ENCODE peak calls at places on chromosomes 13 and 19, in five cellular contexts. Q, L, X, G and J are unnamed samples.

GRCh38 chr13:43815204-43815603 is 28.4 kb upstream of the ENOX1 start:
- DNase-seq in Q (no peak), L (peak), X (no peak), G (peak), J (no peak)

GRCh38 chr13:32426981-32427851 is 714 bp downstream of the N4BP2L1 start:
- DNase-seq in Q (peak), L (no peak), X (peak), G (peak), J (peak)

GRCh38 chr13:74128171-74128767 is 5.9 kb downstream of the KLF12 start:
- DNase-seq in Q (no peak), L (peak), X (no peak), G (peak), J (no peak)

GRCh38 chr19:56066152-56067023 is 54.7 kb downstream of the ZNF787 start:
- DNase-seq in Q (no peak), L (no peak), X (peak), G (peak), J (peak)

GRCh38 chr19:31361728-31362127 is 12.5 kb upstream of the TSHZ3 start:
- DNase-seq in Q (no peak), L (no peak), X (no peak), G (no peak), J (no peak)

GRCh38 chr13:50684366-50684765 is 159.1 kb downstream of the DLEU7 start:
- DNase-seq in Q (no peak), L (no peak), X (no peak), G (no peak), J (no peak)

GRCh38 chr13:96090240-96091101 is 564 bp downstream of the HS6ST3 start:
- DNase-seq in Q (no peak), L (peak), X (no peak), G (peak), J (no peak)

GRCh38 chr13:38582133-38582532 is 104.7 kb upstream of the FREM2 start:
- DNase-seq in Q (no peak), L (peak), X (no peak), G (peak), J (peak)

GRCh38 chr19:13428352-13428751 is 77.9 kb downstream of the CACNA1A start:
- DNase-seq in Q (no peak), L (peak), X (no peak), G (peak), J (peak)

GRCh38 chr13:22903925-22904324 is 276.9 kb upstream of the SGCG start:
- DNase-seq in Q (no peak), L (no peak), X (no peak), G (no peak), J (no peak)

GRCh38 chr19:30862876-30863275 is 486.4 kb downstream of the TSHZ3 start:
- DNase-seq in Q (peak), L (no peak), X (no peak), G (no peak), J (no peak)

GRCh38 chr13:51764184-51765141 is 39.5 kb downstream of the DHRS12 start:
- DNase-seq in Q (peak), L (peak), X (peak), G (peak), J (no peak)

GRCh38 chr13:41311607-41312500 is 787 bp downstream of the NAA16 start:
- DNase-seq in Q (peak), L (peak), X (peak), G (peak), J (peak)

GRCh38 chr19:2332341-2333026 is 4.0 kb downstream of the SPPL2B start:
- DNase-seq in Q (no peak), L (no peak), X (peak), G (no peak), J (no peak)

GRCh38 chr13:43786766-43787517 is at the start of gene ENOX1:
- DNase-seq in Q (peak), L (peak), X (no peak), G (peak), J (no peak)

GRCh38 chr19:20928371-20928770 is 5.3 kb downstream of the ZNF85 start:
- DNase-seq in Q (no peak), L (peak), X (no peak), G (no peak), J (peak)

GRCh38 chr19:46953955-46954501 is 65.6 kb upstream of the NPAS1 start:
- DNase-seq in Q (no peak), L (no peak), X (no peak), G (no peak), J (no peak)

GRCh38 chr19:10193666-10194499 is 870 bp downstream of the DNMT1 start:
- DNase-seq in Q (no peak), L (peak), X (no peak), G (peak), J (peak)

GRCh38 chr19:29546583-29547190 is 20.9 kb downstream of the VSTM2B start:
- DNase-seq in Q (peak), L (no peak), X (no peak), G (no peak), J (no peak)

GRCh38 chr19:29320611-29321010 is 107.7 kb upstream of the UQCRFS1 start:
- DNase-seq in Q (no peak), L (no peak), X (no peak), G (no peak), J (no peak)

GRCh38 chr19:55474269-55475265 is 1.9 kb upstream of the ZNF628 start:
- DNase-seq in Q (no peak), L (no peak), X (no peak), G (peak), J (no peak)

GRCh38 chr19:30092721-30093569 is 150.9 kb downstream of the URI1 start:
- DNase-seq in Q (no peak), L (no peak), X (no peak), G (no peak), J (no peak)

GRCh38 chr19:49212302-49212701 is 54.7 kb downstream of the TRPM4 start:
- DNase-seq in Q (no peak), L (no peak), X (no peak), G (no peak), J (no peak)

GRCh38 chr19:20926796-20927195 is 3.7 kb downstream of the ZNF85 start:
- DNase-seq in Q (no peak), L (no peak), X (no peak), G (no peak), J (peak)

GRCh38 chr19:29612121-29612520 is 6.0 kb downstream of the POP4 start:
- DNase-seq in Q (no peak), L (no peak), X (no peak), G (no peak), J (no peak)

GRCh38 chr19:3389876-3390361 is 23.5 kb downstream of the NFIC start:
- DNase-seq in Q (no peak), L (no peak), X (no peak), G (no peak), J (no peak)

GRCh38 chr19:5676711-5677110 is 3.6 kb downstream of the MICOS13 start:
- DNase-seq in Q (no peak), L (no peak), X (no peak), G (no peak), J (no peak)

GRCh38 chr13:27182844-27183497 is 11.4 kb upstream of the USP12 start:
- DNase-seq in Q (peak), L (peak), X (no peak), G (peak), J (peak)

GRCh38 chr19:39852882-39853281 is 6.7 kb upstream of the FBL start:
- DNase-seq in Q (no peak), L (no peak), X (no peak), G (no peak), J (no peak)

GRCh38 chr19:38759590-38760003 is 13.7 kb downstream of the LGALS7 start:
- DNase-seq in Q (no peak), L (no peak), X (no peak), G (peak), J (no peak)

GRCh38 chr13:31119966-31120733 is 41.6 kb downstream of the HSPH1 start:
- DNase-seq in Q (no peak), L (no peak), X (no peak), G (no peak), J (no peak)

GRCh38 chr13:46679369-46680180 is 117.4 kb downstream of the ESD start:
- DNase-seq in Q (no peak), L (peak), X (peak), G (peak), J (no peak)

GRCh38 chr19:54030895-54031586 is 32.7 kb downstream of the VSTM1 start:
- DNase-seq in Q (no peak), L (no peak), X (no peak), G (no peak), J (peak)

GRCh38 chr13:110634558-110634957 is 19.2 kb downstream of the NAXD start:
- DNase-seq in Q (no peak), L (peak), X (no peak), G (peak), J (peak)

GRCh38 chr13:48160879-48161278 is 66.0 kb upstream of the MED4 start:
- DNase-seq in Q (no peak), L (peak), X (no peak), G (peak), J (no peak)

GRCh38 chr13:40539954-40540706 is 126.3 kb downstream of the FOXO1 start:
- DNase-seq in Q (no peak), L (peak), X (no peak), G (peak), J (peak)

GRCh38 chr19:5470264-5470671 is 15.1 kb downstream of the ZNRF4 start:
- DNase-seq in Q (no peak), L (no peak), X (no peak), G (no peak), J (no peak)

GRCh38 chr13:51731759-51732158 is 72.2 kb downstream of the DHRS12 start:
- DNase-seq in Q (no peak), L (peak), X (no peak), G (no peak), J (no peak)

GRCh38 chr13:113817860-113818691 is 45.8 kb downstream of the GAS6 start:
- DNase-seq in Q (no peak), L (no peak), X (no peak), G (no peak), J (no peak)